ENCODE peak calls at places on chromosomes 7 and 10, in nine cellular contexts. W is IMR-90, V is upper lobe of right lung, U is fibroblast of lung, K is neural progenitor cell, J is body of pancreas, O is stomach, R is cardiac muscle cell, Q is lung. S is an unnamed sample. For H3K4me1, the result is how much of the 10 kb centered on the place peaks cover.

GRCh38 chr10:74189999-74190421 is 39.0 kb downstream of the ADK start:
- DNase-seq in W (peak), V (no peak), U (peak), K (no peak), J (no peak), O (no peak), R (peak), Q (peak), S (no peak)

GRCh38 chr10:102504179-102504975 is 605 bp downstream of the SUFU start:
- DNase-seq in W (peak), V (peak), U (peak), K (peak), J (peak), O (peak), R (peak), Q (peak), S (peak)

GRCh38 chr7:55193245-55193644 is 171.9 kb upstream of the LANCL2 start:
- DNase-seq in W (peak), V (no peak), U (peak), K (no peak), J (no peak), O (no peak), R (no peak), Q (no peak), S (no peak)

GRCh38 chr7:42232275-42232674 is 4.7 kb downstream of the GLI3 start:
- DNase-seq in W (peak), V (no peak), U (peak), K (peak), J (no peak), O (no peak), R (peak), Q (no peak), S (no peak)

GRCh38 chr7:37376386-37376785 is 72.3 kb downstream of the ELMO1 start:
- DNase-seq in W (no peak), V (no peak), U (no peak), K (no peak), J (no peak), O (no peak), R (peak), Q (no peak), S (no peak)

GRCh38 chr7:149742075-149742701 is 31.2 kb downstream of the ZNF467 start:
- DNase-seq in W (peak), V (peak), U (peak), K (peak), J (peak), O (peak), R (peak), Q (peak), S (peak)

GRCh38 chr7:116672596-116673503 is 854 bp downstream of the MET start:
- DNase-seq in W (peak), V (no peak), U (peak), K (peak), J (peak), O (peak), R (peak), Q (no peak), S (peak)

GRCh38 chr7:132604090-132604489 is 27.8 kb upstream of the PLXNA4 start:
- DNase-seq in W (no peak), V (no peak), U (no peak), K (no peak), J (no peak), O (no peak), R (no peak), Q (no peak), S (no peak)

GRCh38 chr7:111735661-111736323 is 173.5 kb upstream of the IMMP2L start:
- DNase-seq in W (peak), V (no peak), U (peak), K (peak), J (peak), O (peak), R (peak), Q (no peak), S (no peak)

GRCh38 chr10:67779455-67780205 is 58.4 kb downstream of the DNAJC12 start:
- DNase-seq in W (peak), V (no peak), U (peak), K (peak), J (peak), O (peak), R (peak), Q (peak), S (no peak)

GRCh38 chr10:42598249-42598873 is 40.0 kb downstream of the ZNF33B start:
- DNase-seq in W (no peak), V (no peak), U (no peak), K (no peak), J (no peak), O (no peak), R (no peak), Q (no peak), S (no peak)

GRCh38 chr10:58593008-58593407 is 80.3 kb downstream of the BICC1 start:
- DNase-seq in W (no peak), V (no peak), U (no peak), K (no peak), J (no peak), O (no peak), R (no peak), Q (no peak), S (no peak)

GRCh38 chr10:16853201-16853600 is 36.0 kb upstream of the RSU1 start:
- DNase-seq in W (peak), V (no peak), U (peak), K (no peak), J (no peak), O (no peak), R (peak), Q (no peak), S (no peak)

GRCh38 chr7:50068850-50069551 is 24.0 kb downstream of the ZPBP start:
- DNase-seq in W (no peak), V (no peak), U (peak), K (no peak), J (peak), O (peak), R (peak), Q (no peak), S (peak)

GRCh38 chr7:158865462-158865922 is 9.1 kb downstream of the DYNC2I1 start:
- DNase-seq in W (no peak), V (no peak), U (no peak), K (no peak), J (no peak), O (no peak), R (no peak), Q (no peak), S (no peak)

GRCh38 chr7:66330961-66331360 is 125.8 kb downstream of the TPST1 start:
- DNase-seq in W (peak), V (no peak), U (peak), K (no peak), J (no peak), O (no peak), R (peak), Q (no peak), S (peak)

GRCh38 chr7:66331883-66332282 is 126.7 kb downstream of the TPST1 start:
- DNase-seq in W (peak), V (no peak), U (no peak), K (no peak), J (no peak), O (no peak), R (peak), Q (no peak), S (no peak)

GRCh38 chr7:66336760-66337159 is 131.6 kb downstream of the TPST1 start:
- DNase-seq in W (no peak), V (no peak), U (no peak), K (no peak), J (no peak), O (no peak), R (no peak), Q (no peak), S (no peak)

GRCh38 chr7:66335318-66335717 is 130.2 kb downstream of the TPST1 start:
- DNase-seq in W (peak), V (no peak), U (no peak), K (no peak), J (no peak), O (no peak), R (no peak), Q (no peak), S (no peak)

DNA sequence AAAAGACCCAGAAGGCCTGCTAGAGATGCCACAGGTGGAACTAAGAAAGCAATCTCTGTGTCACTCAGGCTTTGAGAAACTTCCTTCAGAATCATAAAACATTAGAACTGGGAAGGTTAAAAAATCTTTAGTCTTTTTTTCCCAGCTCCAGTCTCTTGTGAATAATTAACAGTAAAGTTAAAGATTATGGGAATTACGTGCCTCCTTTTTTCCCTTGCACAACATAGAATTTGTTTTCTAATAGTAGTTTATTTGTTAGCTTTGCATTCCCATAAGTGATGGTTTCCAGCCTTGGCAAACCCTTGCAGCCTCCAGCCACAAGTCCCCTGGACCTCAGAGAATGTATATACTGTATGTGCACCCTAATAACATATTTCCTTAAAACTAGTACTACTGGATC is 128.3 kb downstream of the TPST1 start:
- DNase-seq in W (no peak), V (no peak), U (no peak), K (no peak), J (no peak), O (no peak), R (no peak), Q (no peak), S (no peak)
- H3K27ac ChIP-seq in W (no peak), V (no peak), U (no peak), K (no peak), J (peak), O (no peak), R (no peak), Q (no peak), S (no peak)

DNA sequence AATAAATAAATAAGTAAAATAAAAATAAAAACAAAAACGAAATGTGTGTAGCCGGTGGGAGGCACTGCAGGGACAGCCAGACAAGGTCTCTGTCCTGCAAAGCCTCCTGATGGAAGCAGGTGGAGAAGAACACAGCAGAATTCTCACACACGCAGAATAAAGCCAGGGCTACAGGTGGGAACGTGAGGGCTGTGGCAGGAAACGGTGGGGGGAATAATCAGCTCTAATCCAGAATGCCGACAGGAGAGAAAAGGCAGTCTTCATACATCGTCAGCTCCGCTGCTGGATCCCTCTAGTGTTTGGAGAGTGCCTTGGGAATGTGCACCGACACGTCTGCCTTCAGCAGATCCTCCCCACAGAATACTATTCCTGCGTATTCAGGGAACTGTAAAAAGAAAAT is 6.8 kb upstream of the SNX8 start:
- DNase-seq in W (peak), V (no peak), U (peak), K (peak), J (no peak), O (no peak), R (peak), Q (no peak), S (no peak)
- TF ChIP-seq CTCF in W (no peak), V (no peak), U (no peak), K (peak), J (no peak), O (no peak), R (peak), Q (no peak), S (no peak)

DNA sequence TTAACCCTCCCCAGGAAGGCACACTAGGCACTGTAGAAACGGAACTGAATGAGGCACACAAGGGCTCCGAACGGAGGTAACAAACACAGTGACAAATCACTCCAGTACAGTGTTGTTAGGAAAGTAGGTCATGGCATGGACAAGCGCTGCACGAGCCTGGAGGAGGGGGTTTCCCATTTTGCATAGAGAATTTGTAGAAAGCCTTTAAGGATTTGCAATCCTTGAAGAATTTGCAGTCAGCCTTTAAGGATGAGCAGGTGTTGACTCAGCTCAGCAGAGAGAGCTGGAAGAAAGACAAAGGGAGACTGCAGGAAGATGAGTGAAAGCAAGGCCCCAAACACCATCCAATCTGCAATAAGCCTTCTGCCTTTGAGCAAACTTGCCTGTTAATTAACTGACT is 51.1 kb upstream of the PPP1R3C start:
- DNase-seq in W (peak), V (no peak), U (peak), K (peak), J (no peak), O (no peak), R (peak), Q (no peak), S (no peak)
- H3K4me1 ChIP-seq in W (under half), V (under half), U (under half), K (under half), J (under half), O (under half), R (under half), Q (under half), S (under half)

GRCh38 chr7:135186261-135186540 is 15.7 kb upstream of the CYREN start:
- DNase-seq in W (no peak), V (no peak), U (no peak), K (no peak), J (no peak), O (no peak), R (no peak), Q (no peak), S (no peak)

GRCh38 chr7:135189221-135189662 is 18.7 kb upstream of the CYREN start:
- DNase-seq in W (no peak), V (no peak), U (no peak), K (no peak), J (peak), O (peak), R (no peak), Q (no peak), S (no peak)

GRCh38 chr7:135189961-135190360 is 19.5 kb upstream of the CYREN start:
- DNase-seq in W (no peak), V (no peak), U (no peak), K (no peak), J (no peak), O (peak), R (no peak), Q (no peak), S (no peak)

GRCh38 chr7:135186841-135187253 is 16.3 kb upstream of the CYREN start:
- DNase-seq in W (no peak), V (no peak), U (no peak), K (no peak), J (no peak), O (peak), R (no peak), Q (no peak), S (no peak)

DNA sequence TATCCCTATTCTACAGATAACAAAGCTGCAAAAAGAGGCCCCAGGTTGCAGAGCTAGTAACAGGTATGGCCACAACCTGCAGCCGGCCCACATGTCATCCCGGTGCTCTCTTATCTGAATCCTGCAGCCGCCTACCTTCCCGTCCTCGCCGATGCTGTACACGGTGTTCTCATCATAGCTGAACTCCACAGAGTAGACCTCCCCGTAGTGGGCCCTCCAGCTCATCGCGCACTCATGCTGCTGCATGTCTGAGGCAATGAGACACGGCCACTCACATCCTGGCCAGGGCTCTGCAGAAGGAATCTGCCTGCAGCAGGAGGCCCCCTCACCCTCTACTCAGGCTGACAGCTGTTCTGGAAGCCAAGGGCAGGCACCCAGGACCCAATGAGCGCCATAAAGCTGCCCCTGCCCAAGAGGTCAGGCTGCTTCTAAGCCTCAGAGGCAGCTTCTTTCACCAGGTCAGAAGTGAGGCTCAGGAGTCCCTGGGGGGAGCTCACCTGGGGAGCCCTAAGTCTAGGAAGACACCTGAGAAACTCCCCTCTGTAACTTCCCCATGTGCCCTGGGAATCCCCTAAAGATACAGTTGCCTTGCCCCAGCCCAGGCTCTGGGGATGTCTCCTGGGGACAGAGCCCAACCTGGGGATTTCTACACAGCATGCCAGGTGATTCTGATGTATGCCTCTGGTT is 17.9 kb upstream of the CYREN start:
- DNase-seq in W (no peak), V (no peak), U (no peak), K (no peak), J (peak), O (peak), R (no peak), Q (no peak), S (no peak)
- H3K27ac ChIP-seq in W (no peak), V (no peak), U (no peak), K (no peak), J (peak), O (no peak), R (no peak), Q (no peak), S (no peak)

DNA sequence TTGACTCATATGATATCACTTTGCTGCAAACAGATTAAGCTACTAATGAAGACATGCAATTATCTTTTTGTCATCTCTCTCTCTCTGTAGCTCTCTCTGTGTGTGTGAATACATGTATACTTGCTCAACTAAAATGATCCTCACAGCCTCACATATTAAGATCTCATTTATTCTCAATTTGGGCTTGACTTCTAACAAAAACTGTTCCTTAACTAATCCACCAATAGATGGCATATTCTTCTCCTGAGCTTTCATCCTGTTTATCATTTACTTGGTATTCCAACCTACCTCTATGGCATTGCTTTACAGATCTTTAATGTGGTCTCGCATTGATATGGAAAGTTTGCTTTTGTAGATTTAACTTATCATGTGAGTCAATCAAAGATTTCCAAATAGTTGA is 540.4 kb downstream of the CNTNAP2 start:
- DNase-seq in W (no peak), V (no peak), U (no peak), K (no peak), J (no peak), O (no peak), R (no peak), Q (no peak), S (no peak)
- TF ChIP-seq CTCF in W (no peak), V (no peak), U (no peak), K (peak), J (no peak), O (no peak), R (no peak), Q (no peak), S (no peak)

S was measured in heart right ventricle.